ENCODE peak calls at places on chromosomes 3 and 15, in five cellular contexts. L is heart right ventricle, S is Kasumi-1, T is Ammon's horn, R is NCI-H1092 treated with DMSO at 0.1 percent for 48 hours. V is an unnamed sample.

GRCh38 chr3:2098398-2099027 is at the start of gene CNTN4:
- DNase-seq in L (peak), S (no peak), T (peak), R (peak), V (no peak)

GRCh38 chr3:80190051-80190450 is 422.3 kb upstream of the ROBO1 start:
- DNase-seq in L (no peak), S (no peak), T (peak), R (no peak), V (no peak)

GRCh38 chr3:72746412-72747411 is 101.5 kb downstream of the SHQ1 start:
- DNase-seq in L (no peak), S (no peak), T (no peak), R (no peak), V (no peak)

GRCh38 chr15:41904487-41905359 is 10.9 kb upstream of the SPTBN5 start:
- DNase-seq in L (no peak), S (peak), T (peak), R (peak), V (peak)

GRCh38 chr15:84910928-84911623 is 26.6 kb downstream of the SLC28A1 start:
- DNase-seq in L (no peak), S (no peak), T (no peak), R (no peak), V (no peak)

GRCh38 chr15:43974852-43975251 is 148.1 kb downstream of the WDR76 start:
- DNase-seq in L (no peak), S (no peak), T (no peak), R (no peak), V (no peak)

GRCh38 chr3:167729591-167729990 is 5.1 kb downstream of the PDCD10 start:
- DNase-seq in L (no peak), S (no peak), T (no peak), R (no peak), V (no peak)

GRCh38 chr3:51675201-51675611 is 4.2 kb downstream of the TEX264 start:
- DNase-seq in L (no peak), S (no peak), T (no peak), R (no peak), V (no peak)

GRCh38 chr3:36906504-36907149 is 38.2 kb downstream of the TRANK1 start:
- DNase-seq in L (no peak), S (no peak), T (no peak), R (no peak), V (no peak)

GRCh38 chr15:42929449-42929848 is 8.9 kb upstream of the TTBK2 start:
- DNase-seq in L (no peak), S (no peak), T (no peak), R (no peak), V (no peak)

GRCh38 chr15:40055576-40056293 is 16.8 kb upstream of the SRP14 start:
- DNase-seq in L (peak), S (no peak), T (no peak), R (peak), V (no peak)

GRCh38 chr3:72193768-72194463 is 409.0 kb upstream of the PROK2 start:
- DNase-seq in L (no peak), S (no peak), T (no peak), R (no peak), V (no peak)